ENCODE peak calls at places on chromosomes 3 and 15, in five cellular contexts. P, L, J, G and M are unnamed samples.

GRCh38 chr15:29942144-29942543 is 119.9 kb upstream of the TJP1 start:
- DNase-seq in P (no peak), L (peak), J (no peak), G (no peak), M (no peak)

GRCh38 chr3:154955907-154956533 is 124.1 kb upstream of the MME start:
- DNase-seq in P (no peak), L (no peak), J (no peak), G (no peak), M (no peak)

GRCh38 chr3:54783611-54784010 is 144.2 kb downstream of the LRTM1 start:
- DNase-seq in P (no peak), L (no peak), J (no peak), G (no peak), M (no peak)

GRCh38 chr3:149494022-149494758 is 19.7 kb downstream of the TM4SF4 start:
- DNase-seq in P (peak), L (peak), J (no peak), G (peak), M (peak)

GRCh38 chr3:71247221-71247947 is 336.1 kb downstream of the FOXP1 start:
- DNase-seq in P (peak), L (peak), J (no peak), G (peak), M (no peak)

GRCh38 chr3:160413613-160414248 is 14.3 kb downstream of the SMC4 start:
- DNase-seq in P (peak), L (peak), J (no peak), G (peak), M (peak)

GRCh38 chr15:76340198-76340801 is 3.7 kb downstream of the ISL2 start:
- DNase-seq in P (no peak), L (no peak), J (no peak), G (no peak), M (no peak)

GRCh38 chr3:120429921-120430361 is 20.9 kb downstream of the FSTL1 start:
- DNase-seq in P (no peak), L (peak), J (no peak), G (no peak), M (no peak)

GRCh38 chr3:181253796-181254195 is 264.3 kb upstream of the DNAJC19 start:
- DNase-seq in P (no peak), L (no peak), J (no peak), G (no peak), M (no peak)

GRCh38 chr3:197406266-197406665 is 107.9 kb upstream of the DLG1 start:
- DNase-seq in P (no peak), L (no peak), J (no peak), G (no peak), M (no peak)

GRCh38 chr3:148730676-148731075 is 33.0 kb downstream of the AGTR1 start:
- DNase-seq in P (no peak), L (no peak), J (no peak), G (no peak), M (no peak)

GRCh38 chr3:177554900-177555759 is 357.8 kb upstream of the TBL1XR1 start:
- DNase-seq in P (no peak), L (peak), J (no peak), G (no peak), M (peak)

DNA sequence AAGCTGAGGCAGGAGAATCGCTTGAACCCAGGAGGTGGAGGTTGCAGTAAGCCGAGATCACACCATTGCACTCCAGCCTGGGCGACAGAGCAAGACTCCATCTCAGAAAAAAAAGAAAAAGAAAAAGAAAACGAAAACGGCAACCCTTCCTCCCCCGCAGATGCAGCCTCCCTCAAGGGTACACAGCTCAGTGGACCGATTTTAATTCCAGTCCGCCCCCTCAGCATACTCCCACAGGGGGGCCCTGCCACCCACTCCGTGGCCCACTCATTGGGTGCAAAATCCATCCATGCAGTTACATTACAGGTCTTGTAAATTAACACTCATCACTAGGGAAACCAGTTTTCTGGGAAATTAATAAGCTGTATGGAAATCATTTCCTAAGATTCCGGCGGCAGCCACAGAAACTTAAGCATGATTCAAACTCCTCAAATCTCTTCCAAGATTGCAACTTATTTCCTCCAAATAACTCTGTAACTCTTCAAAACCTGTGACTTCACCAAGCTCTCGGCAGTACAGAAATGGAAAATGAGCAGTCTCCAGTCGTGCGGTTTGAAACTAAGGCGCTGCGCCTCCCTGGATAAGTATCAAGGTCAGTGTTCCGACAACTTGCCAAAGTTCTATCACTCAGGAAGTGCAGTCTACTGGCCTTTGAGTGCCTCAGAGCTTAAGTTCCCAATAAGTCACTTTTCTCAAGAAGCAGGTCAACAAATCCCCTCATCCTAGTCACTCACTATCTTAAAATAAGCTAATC is 24.6 kb upstream of the KLHL6 start:
- DNase-seq in P (no peak), L (no peak), J (no peak), G (peak), M (no peak)
- H3K27ac ChIP-seq in P (no peak), L (no peak), J (no peak), G (peak), M (no peak)

GRCh38 chr15:55800216-55800615 is 57.3 kb upstream of the PRTG start:
- DNase-seq in P (no peak), L (no peak), J (no peak), G (no peak), M (no peak)

GRCh38 chr15:55799287-55800212 is 56.6 kb upstream of the PRTG start:
- DNase-seq in P (peak), L (peak), J (no peak), G (peak), M (peak)

GRCh38 chr15:55802600-55803376 is 59.8 kb upstream of the PRTG start:
- DNase-seq in P (no peak), L (no peak), J (no peak), G (no peak), M (no peak)
- TF ChIP-seq CTCF in P (no peak), L (peak), J (no peak), G (no peak), M (no peak)

GRCh38 chr3:56813656-56813965 is 11.9 kb upstream of the ARHGEF3 start:
- DNase-seq in P (no peak), L (no peak), J (no peak), G (no peak), M (no peak)
- H3K4me3 ChIP-seq in P (no peak), L (no peak), J (no peak), G (no peak), M (no peak)

GRCh38 chr3:33054100-33055097 is 42.5 kb downstream of the GLB1 start:
- DNase-seq in P (no peak), L (no peak), J (no peak), G (no peak), M (no peak)
- H3K27ac ChIP-seq in P (no peak), L (no peak), J (no peak), G (peak), M (no peak)

DNA sequence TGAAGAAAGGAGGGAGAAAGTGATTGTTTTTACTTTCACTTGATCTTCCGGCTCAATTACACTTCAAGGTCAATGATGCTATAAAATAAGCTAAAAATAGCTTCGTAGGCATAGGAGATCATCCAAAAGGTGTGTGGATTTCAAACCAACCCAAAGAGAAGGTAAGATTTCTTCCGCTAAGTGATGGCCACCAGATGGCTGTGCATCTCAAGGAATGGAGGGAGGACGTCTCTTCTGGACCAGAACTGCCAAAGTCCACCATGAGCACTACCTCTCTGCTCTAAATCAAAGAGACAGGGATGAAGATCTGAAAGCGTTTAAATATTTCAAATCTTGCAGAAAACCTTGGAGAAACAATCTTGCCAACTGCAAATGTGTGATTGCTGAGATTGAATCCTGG is 199.1 kb upstream of the ZPLD1 start:
- DNase-seq in P (no peak), L (no peak), J (no peak), G (no peak), M (no peak)
- TF ChIP-seq CTCF in P (peak), L (peak), J (no peak), G (no peak), M (peak)

GRCh38 chr3:23760871-23761373 is 44.8 kb upstream of the UBE2E1 start:
- DNase-seq in P (no peak), L (no peak), J (no peak), G (no peak), M (no peak)

GRCh38 chr3:23764407-23764806 is 41.3 kb upstream of the UBE2E1 start:
- DNase-seq in P (no peak), L (no peak), J (no peak), G (no peak), M (no peak)

GRCh38 chr3:23761440-23761896 is 44.3 kb upstream of the UBE2E1 start:
- DNase-seq in P (peak), L (peak), J (no peak), G (no peak), M (no peak)

GRCh38 chr3:23763040-23763477 is 42.7 kb upstream of the UBE2E1 start:
- DNase-seq in P (no peak), L (no peak), J (no peak), G (peak), M (no peak)

GRCh38 chr3:23762214-23763039 is 43.3 kb upstream of the UBE2E1 start:
- DNase-seq in P (no peak), L (no peak), J (no peak), G (no peak), M (no peak)
- H3K4me3 ChIP-seq in P (no peak), L (no peak), J (peak), G (peak), M (no peak)

GRCh38 chr15:90561344-90562244 is 31.9 kb downstream of the CRTC3 start:
- DNase-seq in P (no peak), L (no peak), J (no peak), G (no peak), M (no peak)

GRCh38 chr15:90564109-90564508 is 34.4 kb downstream of the CRTC3 start:
- DNase-seq in P (no peak), L (no peak), J (no peak), G (no peak), M (no peak)

GRCh38 chr15:90560229-90560771 is 30.6 kb downstream of the CRTC3 start:
- DNase-seq in P (no peak), L (peak), J (no peak), G (peak), M (no peak)

GRCh38 chr15:90563460-90563859 is 33.7 kb downstream of the CRTC3 start:
- DNase-seq in P (no peak), L (no peak), J (no peak), G (no peak), M (no peak)

GRCh38 chr15:90562669-90563068 is 32.9 kb downstream of the CRTC3 start:
- DNase-seq in P (no peak), L (no peak), J (no peak), G (no peak), M (no peak)
- H3K27ac ChIP-seq in P (peak), L (no peak), J (peak), G (peak), M (peak)

DNA sequence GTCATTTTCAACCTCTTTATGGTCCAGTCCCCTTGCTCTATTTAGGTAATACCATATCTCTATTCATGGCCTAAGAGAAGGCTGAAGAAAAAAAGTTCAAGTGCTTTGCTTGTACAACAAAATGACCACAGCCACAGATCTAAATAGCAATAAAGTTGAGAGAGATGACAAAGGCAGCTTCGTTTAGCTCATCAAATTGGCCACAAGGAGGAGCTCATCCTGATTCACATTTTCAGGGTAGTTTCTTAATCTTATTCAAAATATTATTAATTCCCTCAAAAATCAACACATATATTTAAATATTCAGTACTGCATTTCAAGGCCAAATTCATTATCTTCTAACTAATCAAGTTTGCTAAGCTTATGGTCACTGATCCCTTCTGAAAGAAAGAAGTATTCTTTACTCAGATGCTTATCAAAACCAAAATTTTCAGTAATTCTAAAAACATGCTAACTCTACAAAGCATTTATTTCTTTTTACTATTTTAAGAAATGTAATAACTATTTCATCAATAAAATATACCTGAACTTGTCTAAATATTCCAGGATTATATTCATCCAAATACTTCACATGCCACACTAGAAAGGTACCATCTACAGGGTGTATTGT is 85.5 kb downstream of the DMXL2 start:
- DNase-seq in P (peak), L (peak), J (no peak), G (no peak), M (no peak)
- TF ChIP-seq CTCF in P (peak), L (peak), J (peak), G (no peak), M (no peak)

GRCh38 chr15:43184407-43185160 is 619 bp upstream of the CCNDBP1 start:
- DNase-seq in P (no peak), L (no peak), J (no peak), G (no peak), M (no peak)
- H3K4me3 ChIP-seq in P (no peak), L (peak), J (peak), G (peak), M (no peak)

GRCh38 chr3:52435246-52436101 is 9.4 kb downstream of the SEMA3G start:
- DNase-seq in P (no peak), L (no peak), J (no peak), G (no peak), M (no peak)
- H3K27ac ChIP-seq in P (no peak), L (no peak), J (no peak), G (peak), M (peak)